ENCODE peak calls at places on chromosomes 12 and 14, in four cellular contexts. H is HepG2, B is H1, G is GM12878. D is an unnamed sample.

GRCh38 chr12:22588817-22589216 is 36.2 kb upstream of the ETNK1 start:
- DNase-seq in G (no peak), B (no peak), H (peak), D (peak)

GRCh38 chr14:76963366-76963765 is 65.1 kb downstream of the IRF2BPL start:
- DNase-seq in G (no peak), H (no peak), B (no peak), D (no peak)

GRCh38 chr14:99718031-99718810 is 34.1 kb downstream of the CYP46A1 start:
- DNase-seq in G (peak), H (no peak), B (no peak), D (no peak)

GRCh38 chr14:64200170-64200569 is 94.0 kb downstream of the ESR2 start:
- DNase-seq in H (no peak), B (no peak), G (no peak), D (peak)

GRCh38 chr12:121925361-121925725 is 7.0 kb downstream of the CFAP251 start:
- DNase-seq in B (no peak), H (no peak), G (no peak), D (no peak)

GRCh38 chr12:52798003-52798670 is 2.2 kb upstream of the KRT3 start:
- DNase-seq in B (no peak), G (no peak), H (no peak), D (no peak)

GRCh38 chr12:89040146-89040964 is 311.9 kb downstream of the DUSP6 start:
- DNase-seq in H (no peak), G (no peak), B (no peak), D (no peak)

GRCh38 chr12:32448581-32448980 is 49.2 kb downstream of the FGD4 start:
- DNase-seq in B (no peak), G (no peak), H (no peak), D (no peak)

GRCh38 chr12:62657363-62657632 is 190.7 kb downstream of the MON2 start:
- DNase-seq in G (no peak), H (no peak), B (no peak), D (no peak)

GRCh38 chr12:115542656-115543055 is 734.8 kb downstream of the MED13L start:
- DNase-seq in B (no peak), H (peak), G (no peak), D (no peak)

GRCh38 chr12:532908-533565 is 73.3 kb downstream of the B4GALNT3 start:
- DNase-seq in B (no peak), H (no peak), G (no peak), D (no peak)

GRCh38 chr12:117580718-117581062 is 219.3 kb upstream of the NOS1 start:
- DNase-seq in H (no peak), G (no peak), B (peak), D (peak)

GRCh38 chr12:65450610-65451009 is 172.1 kb downstream of the MSRB3 start:
- DNase-seq in H (no peak), G (no peak), B (no peak), D (no peak)

GRCh38 chr14:103628684-103629502 is at the start of gene KLC1:
- DNase-seq in G (no peak), H (no peak), B (no peak), D (no peak)

GRCh38 chr14:101600891-101601602 is 39.8 kb downstream of the DIO3 start:
- DNase-seq in H (no peak), B (no peak), G (no peak), D (no peak)

GRCh38 chr12:17928708-17929366 is 161.2 kb downstream of the RERGL start:
- DNase-seq in B (peak), H (peak), G (no peak), D (peak)

GRCh38 chr12:4443616-4444015 is 2.0 kb downstream of the FGF6 start:
- DNase-seq in H (no peak), G (no peak), B (no peak), D (no peak)

GRCh38 chr12:89439946-89440345 is 84.7 kb downstream of the GALNT4 start:
- DNase-seq in H (no peak), B (no peak), G (no peak), D (no peak)

GRCh38 chr12:570237-570925 is 92.9 kb downstream of the NINJ2 start:
- DNase-seq in H (peak), B (no peak), G (no peak), D (peak)

GRCh38 chr14:72522847-72523246 is 371.1 kb downstream of the DPF3 start:
- DNase-seq in G (no peak), B (no peak), H (no peak), D (no peak)

GRCh38 chr14:80523518-80524117 is 312.3 kb upstream of the DIO2 start:
- DNase-seq in H (no peak), G (no peak), B (no peak), D (no peak)

GRCh38 chr14:55071870-55072640 is 20.6 kb downstream of the MAPK1IP1L start:
- DNase-seq in H (no peak), B (no peak), G (peak), D (no peak)

GRCh38 chr14:23430733-23431105 is 4.7 kb downstream of the MYH7 start:
- DNase-seq in B (no peak), G (no peak), H (no peak), D (no peak)

GRCh38 chr12:25830456-25830855 is 128.0 kb upstream of the RASSF8 start:
- DNase-seq in H (no peak), G (no peak), B (no peak), D (no peak)

GRCh38 chr14:101313268-101313667 is 248.0 kb upstream of the DIO3 start:
- DNase-seq in B (no peak), G (no peak), H (peak), D (no peak)

GRCh38 chr12:108551556-108551955 is 9.4 kb downstream of the SART3 start:
- DNase-seq in G (no peak), H (no peak), B (no peak), D (no peak)

GRCh38 chr12:27824126-27824842 is 44.2 kb upstream of the MANSC4 start:
- DNase-seq in B (no peak), H (no peak), G (peak), D (no peak)

GRCh38 chr14:65414961-65415589 is 2.5 kb downstream of the FUT8 start:
- DNase-seq in B (no peak), G (no peak), H (peak), D (no peak)

GRCh38 chr14:37594238-37594915 is 672 bp downstream of the FOXA1 start:
- DNase-seq in G (no peak), B (no peak), H (peak), D (no peak)

GRCh38 chr12:124296295-124296915 is 1.5 kb downstream of the RFLNA start:
- DNase-seq in G (no peak), H (no peak), B (no peak), D (no peak)

GRCh38 chr12:68479832-68480291 is 130.8 kb upstream of the RAP1B start:
- DNase-seq in H (no peak), G (no peak), B (no peak), D (no peak)

GRCh38 chr12:93714382-93714781 is 37.2 kb downstream of the CRADD start:
- DNase-seq in H (no peak), B (no peak), G (no peak), D (no peak)

GRCh38 chr12:38664661-38665269 is 240.6 kb downstream of the CPNE8 start:
- DNase-seq in G (peak), H (peak), B (no peak), D (peak)

GRCh38 chr12:70994217-70994788 is 73.8 kb upstream of the PTPRR start:
- DNase-seq in G (no peak), H (no peak), B (no peak), D (no peak)

GRCh38 chr12:114676142-114676741 is 7.7 kb downstream of the TBX3 start:
- DNase-seq in H (no peak), G (no peak), B (no peak), D (no peak)

GRCh38 chr12:20370001-20370381 is 1.7 kb downstream of the PDE3A start:
- DNase-seq in H (no peak), G (no peak), B (peak), D (peak)

GRCh38 chr12:57766464-57767311 is at the start of gene CYP27B1:
- DNase-seq in H (no peak), B (peak), G (no peak), D (no peak)

GRCh38 chr14:61469771-61470170 is 148.4 kb downstream of the PRKCH start:
- DNase-seq in G (no peak), H (no peak), B (no peak), D (no peak)

GRCh38 chr14:61471297-61471980 is 150.1 kb downstream of the PRKCH start:
- DNase-seq in H (no peak), B (no peak), G (no peak), D (no peak)

GRCh38 chr14:61470954-61471279 is 149.5 kb downstream of the PRKCH start:
- DNase-seq in G (no peak), B (no peak), H (no peak), D (no peak)

GRCh38 chr14:61472025-61472672 is 150.8 kb downstream of the PRKCH start:
- DNase-seq in H (peak), G (no peak), B (no peak), D (no peak)

GRCh38 chr14:61470261-61470953 is 149.0 kb downstream of the PRKCH start:
- DNase-seq in H (no peak), G (no peak), B (no peak), D (peak)
- H3K4me3 ChIP-seq in H (no peak), G (no peak), B (no peak), D (no peak)

DNA sequence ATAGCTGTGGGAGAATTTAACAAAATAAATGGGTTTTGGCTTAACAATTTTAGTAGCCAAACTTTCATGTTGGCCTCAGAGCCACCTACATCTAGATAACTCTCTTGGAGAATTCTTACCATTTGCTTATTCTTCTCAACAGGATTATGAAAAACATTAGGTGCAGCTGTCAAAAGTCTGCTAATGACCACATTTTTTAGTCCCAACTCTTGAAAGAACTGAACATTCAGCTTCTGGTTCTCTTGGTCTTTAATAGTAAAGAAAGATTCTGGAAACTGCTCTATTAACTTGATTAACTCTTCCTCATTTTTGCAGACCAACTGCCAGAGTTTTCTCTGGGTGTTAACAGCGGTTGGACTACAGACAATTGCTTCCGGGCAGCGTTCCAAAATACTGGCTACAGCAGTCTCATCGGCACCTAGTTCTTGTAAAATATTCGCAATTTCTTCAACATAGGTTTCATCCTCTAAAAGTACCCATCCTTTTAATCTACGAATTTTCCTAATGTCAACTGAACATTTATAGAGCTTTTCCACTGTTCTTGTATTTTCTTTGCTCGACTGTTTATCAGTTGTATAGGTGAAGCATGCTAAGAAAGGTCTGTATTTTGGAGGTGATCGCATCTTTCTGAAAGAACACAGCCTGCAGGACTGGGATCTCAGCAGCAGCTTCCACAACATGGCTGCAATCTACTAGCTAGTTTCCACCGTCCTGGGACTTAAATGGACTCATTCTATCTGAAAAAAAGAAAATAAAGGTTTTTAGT is 8.7 kb downstream of the MTERF2 start:
- DNase-seq in G (no peak), B (no peak), H (peak), D (no peak)
- TF ChIP-seq SUZ12 in G (no peak), B (no peak), H (no peak), D (no peak)

DNA sequence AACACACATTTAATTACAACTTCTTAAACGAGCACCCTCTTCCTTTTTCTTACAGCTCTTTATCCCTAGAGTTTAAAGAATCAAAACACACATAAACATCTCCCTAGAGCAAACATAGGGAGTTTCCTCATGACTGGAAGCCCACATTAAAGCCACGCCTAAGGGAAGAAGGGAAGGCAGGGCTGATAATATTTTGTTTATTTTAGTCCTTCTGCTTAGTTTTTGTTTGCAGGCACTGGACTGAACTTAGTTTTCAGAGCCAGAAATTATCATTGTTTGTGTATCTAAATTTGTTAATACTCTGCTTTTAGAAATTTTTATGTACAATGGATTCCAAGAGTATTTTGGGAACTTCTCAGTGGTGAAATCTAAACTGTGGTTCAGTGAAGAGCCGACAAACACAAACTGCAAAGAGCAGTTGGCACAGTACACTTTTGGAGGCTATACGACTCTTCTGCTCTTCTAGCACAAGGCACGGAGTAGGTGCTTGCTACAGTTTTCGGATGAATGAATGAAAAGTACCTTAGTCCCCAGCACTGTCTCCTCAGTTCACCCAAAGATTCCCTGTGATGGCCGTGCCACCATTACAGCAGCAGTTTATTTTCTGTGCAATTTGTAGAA is 17.6 kb upstream of the AMIGO2 start:
- DNase-seq in B (no peak), G (no peak), H (no peak), D (no peak)
- H3K4me3 ChIP-seq in B (no peak), G (no peak), H (no peak), D (no peak)

GRCh38 chr14:93982684-93983007 is 6.3 kb upstream of the ASB2 start:
- DNase-seq in B (no peak), G (no peak), H (no peak), D (no peak)
- TF ChIP-seq SUZ12 in B (no peak), G (no peak), H (no peak), D (no peak)

GRCh38 chr12:104684884-104685283 is 228.1 kb downstream of the CHST11 start:
- DNase-seq in B (no peak), G (no peak), H (no peak), D (no peak)
- H3K4me3 ChIP-seq in B (no peak), G (no peak), H (no peak), D (no peak)

DNA sequence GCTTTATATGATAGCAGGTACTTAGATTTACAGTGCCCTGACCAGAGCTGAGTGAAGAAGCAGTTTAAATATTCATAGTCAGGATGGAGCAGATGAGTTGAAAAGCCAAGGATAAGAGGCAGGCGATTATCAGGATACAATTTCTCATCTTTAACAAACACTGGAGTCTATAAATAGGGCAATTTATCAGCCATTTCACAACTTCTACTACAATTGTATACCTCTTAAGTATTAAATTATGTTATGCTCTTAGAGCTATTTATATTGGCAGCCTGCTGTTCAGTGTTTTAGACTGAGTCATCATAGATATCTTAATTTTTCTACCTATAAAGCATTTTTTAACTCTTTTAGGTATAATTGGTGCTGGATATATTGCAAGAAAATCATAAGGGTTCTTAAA is 360.1 kb downstream of the TRHDE start:
- DNase-seq in B (no peak), H (no peak), G (no peak), D (no peak)
- TF ChIP-seq SUZ12 in B (no peak), H (no peak), G (no peak), D (no peak)

DNA sequence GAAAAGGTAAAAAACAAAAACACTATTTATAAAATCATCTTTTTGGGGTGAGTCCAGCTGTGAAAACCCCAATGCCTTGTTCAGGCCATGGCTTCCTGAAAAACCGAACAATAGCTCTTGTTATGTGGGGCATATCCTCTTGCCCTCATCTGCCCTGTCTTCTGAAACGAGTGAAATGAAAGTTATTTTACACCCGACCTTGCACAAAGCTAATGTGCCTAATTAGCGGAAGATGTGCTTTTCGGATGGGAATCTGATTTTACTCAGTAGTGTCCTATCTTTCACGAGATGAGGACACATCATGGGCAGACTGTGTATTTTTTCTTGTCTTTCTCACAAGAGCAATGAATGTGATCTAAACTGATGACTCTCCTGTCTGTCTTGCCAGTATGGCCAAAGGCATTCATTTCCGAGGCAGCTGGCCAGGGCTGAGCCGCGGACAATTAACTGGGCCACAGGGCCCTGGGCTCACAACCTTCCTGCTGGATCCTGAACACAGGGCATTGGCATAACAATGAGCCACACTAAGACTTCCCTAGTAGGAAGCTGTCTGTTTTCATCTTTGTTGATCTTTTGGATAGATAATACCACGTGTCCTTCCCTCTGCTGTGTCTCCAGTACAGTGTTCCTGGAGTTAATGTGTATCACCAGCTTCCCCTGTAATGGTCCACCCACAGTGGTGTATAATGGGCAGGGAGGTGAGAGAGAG is 86.0 kb upstream of the HIF1A start:
- DNase-seq in G (no peak), B (peak), H (peak), D (peak)
- H3K4me3 ChIP-seq in G (no peak), B (no peak), H (peak), D (no peak)

GRCh38 chr14:66652736-66653135 is 144.8 kb downstream of the GPHN start:
- DNase-seq in H (no peak), B (no peak), G (no peak), D (no peak)

GRCh38 chr14:66649515-66649914 is 141.6 kb downstream of the GPHN start:
- DNase-seq in G (peak), H (no peak), B (no peak), D (no peak)

GRCh38 chr14:66651536-66652220 is 143.7 kb downstream of the GPHN start:
- DNase-seq in B (no peak), H (no peak), G (no peak), D (no peak)

GRCh38 chr14:66645716-66646115 is 137.8 kb downstream of the GPHN start:
- DNase-seq in H (peak), G (no peak), B (no peak), D (no peak)

DNA sequence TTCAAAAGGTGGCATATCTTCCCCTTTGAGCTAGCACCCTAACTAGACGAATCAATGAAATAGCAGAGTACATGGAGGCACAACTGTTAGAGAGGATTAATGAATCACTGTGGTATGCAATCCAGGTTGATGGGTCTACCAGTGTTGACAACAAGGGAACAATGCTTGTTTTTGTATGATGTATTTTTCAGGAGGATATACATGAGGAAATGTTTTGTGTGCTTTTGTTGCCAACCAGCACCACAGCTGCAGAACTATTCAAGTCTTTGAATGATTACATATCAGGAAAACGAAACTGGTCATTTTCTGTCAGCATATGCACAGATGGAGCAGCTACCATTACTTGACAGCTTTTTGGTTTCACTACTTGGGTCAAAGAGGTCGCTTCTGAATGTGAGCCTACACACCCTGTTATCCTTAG is 142.6 kb downstream of the GPHN start:
- DNase-seq in H (no peak), G (peak), B (no peak), D (no peak)
- TF ChIP-seq SUZ12 in H (no peak), G (no peak), B (no peak), D (no peak)

GRCh38 chr12:49243631-49244030 is 21.3 kb upstream of the TUBA1C start:
- DNase-seq in G (no peak), H (no peak), B (no peak), D (no peak)

DNA sequence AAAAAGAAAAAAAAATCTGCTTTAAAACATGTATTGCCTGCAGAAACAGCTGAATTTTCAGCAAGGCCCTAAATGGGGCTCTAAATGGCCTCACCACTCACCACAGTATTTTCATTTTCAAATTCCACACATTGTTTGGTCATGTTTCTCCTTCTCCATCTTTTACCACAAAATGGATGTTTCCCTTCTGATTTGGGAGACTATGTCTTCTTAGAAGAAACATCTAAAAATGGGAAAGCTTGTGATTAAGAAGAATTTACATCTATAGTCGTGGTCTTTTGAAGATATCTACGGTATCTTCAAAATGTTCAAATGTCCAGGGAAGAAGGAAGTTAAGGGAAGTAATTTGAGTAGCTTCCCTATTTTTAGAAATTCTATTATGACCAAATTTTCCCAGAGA is 20.7 kb upstream of the TUBA1C start:
- DNase-seq in G (no peak), H (no peak), B (no peak), D (no peak)
- H3K4me3 ChIP-seq in G (no peak), H (no peak), B (no peak), D (no peak)

D was measured in NT2/D1.